ENCODE peak calls at places on chromosomes 2 and 18, in four cellular contexts. W, J, D and V are unnamed samples.
A peak's percentile ranks its signal among the peaks of the same experiment; 100 is the strongest.

GRCh38 chr2:138814123-138814883 is 34.1 kb upstream of the NXPH2 start:
- DNase-seq in W (peak; percentile 61), J (no peak), D (no peak), V (no peak)

GRCh38 chr18:31685097-31686082 is 1.0 kb upstream of the B4GALT6 start:
- DNase-seq in W (peak; percentile 37), J (peak; percentile 32), D (peak; percentile 66), V (peak; percentile 40)

GRCh38 chr2:240920783-240921231 is 14.7 kb downstream of the CROCC2 start:
- DNase-seq in W (no peak), J (no peak), D (no peak), V (no peak)

GRCh38 chr2:113886479-113887383 is 3.2 kb upstream of the ACTR3 start:
- DNase-seq in W (peak; percentile 87), J (peak; percentile 27), D (peak; percentile 53), V (peak; percentile 98)

GRCh38 chr2:177398290-177398683 is 5.7 kb downstream of the AGPS start:
- DNase-seq in W (no peak), J (no peak), D (no peak), V (no peak)

GRCh38 chr2:231687133-231687852 is 21.0 kb upstream of the PTMA start:
- DNase-seq in W (peak; percentile 96), J (peak; percentile 82), D (no peak), V (no peak)

GRCh38 chr18:13368080-13368813 is 149.7 kb downstream of the LDLRAD4 start:
- DNase-seq in W (no peak), J (no peak), D (no peak), V (no peak)

GRCh38 chr18:70377317-70377799 is 88.5 kb downstream of the SOCS6 start:
- DNase-seq in W (no peak), J (no peak), D (no peak), V (no peak)

GRCh38 chr2:172480301-172481218 is 53.2 kb downstream of the ITGA6 start:
- DNase-seq in W (no peak), J (no peak), D (no peak), V (no peak)

GRCh38 chr2:222903234-222904220 is 42.7 kb downstream of the ACSL3 start:
- DNase-seq in W (no peak), J (peak; percentile 31), D (peak; percentile 16), V (no peak)

GRCh38 chr2:95077521-95077807 is 44.1 kb downstream of the MRPS5 start:
- DNase-seq in W (no peak), J (no peak), D (no peak), V (no peak)

GRCh38 chr18:28204154-28204553 is 27.2 kb upstream of the CDH2 start:
- DNase-seq in W (no peak), J (no peak), D (no peak), V (no peak)

GRCh38 chr2:240585101-240585500 is 1.4 kb upstream of the CAPN10 start:
- DNase-seq in W (no peak), J (no peak), D (no peak), V (peak; percentile 51)

GRCh38 chr2:157523270-157524059 is 79.6 kb upstream of the CYTIP start:
- DNase-seq in W (no peak), J (no peak), D (no peak), V (no peak)

GRCh38 chr2:64296150-64296500 is 151.9 kb upstream of the PELI1 start:
- DNase-seq in W (no peak), J (no peak), D (no peak), V (no peak)

GRCh38 chr2:118386636-118387302 is 298.5 kb downstream of the INSIG2 start:
- DNase-seq in W (no peak), J (no peak), D (no peak), V (no peak)

GRCh38 chr2:118387509-118387908 is 299.2 kb downstream of the INSIG2 start:
- DNase-seq in W (no peak), J (no peak), D (no peak), V (no peak)

DNA sequence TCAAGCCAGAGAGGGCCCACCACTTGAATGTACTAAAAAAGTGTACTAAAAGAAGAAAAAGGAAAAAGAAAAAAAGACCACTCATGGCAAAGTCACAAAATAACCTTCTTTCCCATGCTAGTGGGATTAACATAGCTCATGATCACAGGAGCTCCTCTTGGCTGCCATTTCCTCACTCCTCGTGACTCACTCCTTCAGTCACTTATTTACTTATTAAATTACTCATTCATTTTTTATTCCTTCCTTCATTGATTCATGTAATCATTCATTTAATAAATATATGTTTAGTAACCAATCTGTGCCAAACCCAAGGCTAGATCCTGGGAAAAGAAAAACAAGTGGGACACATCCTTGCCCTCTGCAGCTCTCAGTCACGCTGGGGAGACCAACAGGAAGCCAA is 300.5 kb downstream of the INSIG2 start:
- DNase-seq in W (no peak), J (no peak), D (no peak), V (no peak)
- TF ChIP-seq SPI1 in W (no peak), J (no peak), D (no peak), V (no peak)

GRCh38 chr2:98350411-98350810 is 4.2 kb downstream of the CNGA3 start:
- DNase-seq in W (no peak), J (no peak), D (no peak), V (no peak)

GRCh38 chr2:98359986-98360385 is 13.7 kb downstream of the CNGA3 start:
- DNase-seq in W (no peak), J (no peak), D (no peak), V (no peak)

GRCh38 chr2:98356729-98357128 is 10.5 kb downstream of the CNGA3 start:
- DNase-seq in W (no peak), J (no peak), D (no peak), V (no peak)

GRCh38 chr2:98357856-98358255 is 11.6 kb downstream of the CNGA3 start:
- DNase-seq in W (no peak), J (no peak), D (no peak), V (no peak)

DNA sequence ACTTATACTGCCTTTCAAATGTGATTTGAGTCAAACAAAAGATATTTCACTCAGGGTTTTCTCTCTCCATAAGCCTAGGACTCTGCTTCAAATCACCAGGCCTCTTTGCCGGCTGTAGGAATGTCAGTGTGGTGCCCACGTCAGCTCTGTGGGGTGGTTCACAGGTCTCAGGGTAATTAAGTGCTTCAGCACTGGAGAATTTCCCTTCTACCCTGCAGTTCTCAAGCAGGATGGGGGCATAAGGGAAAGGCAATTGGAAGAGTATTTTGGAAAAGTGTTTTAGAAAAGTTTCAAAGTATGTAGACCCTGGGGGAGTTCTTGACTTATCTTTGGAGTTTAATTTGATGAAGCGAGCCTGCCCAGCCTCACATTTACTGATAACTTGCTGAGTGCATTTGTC is 9.6 kb downstream of the CNGA3 start:
- DNase-seq in W (no peak), J (no peak), D (no peak), V (no peak)
- TF ChIP-seq SPI1 in W (no peak), J (no peak), D (no peak), V (no peak)

GRCh38 chr18:46333371-46334199 is 229.4 kb downstream of the HAUS1 start:
- DNase-seq in W (peak; percentile 91), J (no peak), D (no peak), V (no peak)

GRCh38 chr18:46336278-46337205 is 232.4 kb downstream of the HAUS1 start:
- DNase-seq in W (no peak), J (no peak), D (no peak), V (no peak)

GRCh38 chr18:46334200-46334553 is 230.0 kb downstream of the HAUS1 start:
- DNase-seq in W (no peak), J (no peak), D (no peak), V (no peak)

GRCh38 chr18:46337206-46337710 is 233.1 kb downstream of the HAUS1 start:
- DNase-seq in W (no peak), J (no peak), D (no peak), V (no peak)

DNA sequence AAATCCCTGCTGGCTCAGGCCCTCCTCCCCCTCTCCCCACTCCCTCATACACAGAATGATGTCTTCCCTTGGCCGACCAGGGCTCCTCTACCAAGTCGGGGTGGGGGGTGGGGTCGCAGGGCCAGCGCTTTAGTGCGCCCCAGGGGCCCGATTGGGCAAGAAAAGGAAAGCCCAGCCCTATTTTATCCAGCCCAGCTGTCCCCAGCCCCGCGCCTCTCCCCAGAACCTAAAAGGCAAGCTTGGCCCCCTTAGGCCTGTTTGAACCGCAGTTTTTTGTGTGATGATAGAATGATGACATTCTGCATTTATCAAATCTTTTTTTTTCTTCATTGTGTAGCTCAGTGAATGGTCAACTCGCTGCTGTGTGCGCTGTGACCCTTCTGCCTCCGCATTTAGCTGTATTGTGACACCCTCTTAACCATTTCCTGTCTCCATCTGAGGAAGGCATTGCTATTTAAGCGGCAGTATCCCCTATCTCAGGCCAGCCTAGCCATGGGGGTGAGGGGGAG is 231.4 kb downstream of the HAUS1 start:
- DNase-seq in W (no peak), J (no peak), D (no peak), V (no peak)
- TF ChIP-seq SPI1 in W (peak; percentile 31), J (no peak), D (no peak), V (no peak)

DNA sequence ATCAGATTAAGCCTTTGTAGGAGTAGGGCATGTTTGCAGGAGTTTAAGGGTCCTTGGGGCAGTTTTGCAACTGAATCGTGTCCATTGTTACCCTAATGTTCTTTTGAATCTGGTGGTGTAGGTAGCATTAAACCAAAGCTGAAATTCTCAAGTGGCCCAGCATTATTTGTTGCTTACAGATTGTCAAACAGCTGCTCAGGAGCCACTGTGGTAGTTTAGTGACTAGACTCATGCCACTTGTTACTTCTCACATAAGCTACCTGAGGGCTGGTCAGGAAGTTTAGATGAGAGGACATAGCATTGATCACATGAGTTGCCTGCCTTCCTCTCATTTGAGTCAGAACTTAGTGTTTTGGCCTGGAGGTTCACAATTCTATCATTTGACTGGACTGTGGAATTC is 157.6 kb downstream of the HAUS1 start:
- DNase-seq in W (no peak), J (no peak), D (no peak), V (no peak)
- TF ChIP-seq SPI1 in W (no peak), J (no peak), D (no peak), V (no peak)

DNA sequence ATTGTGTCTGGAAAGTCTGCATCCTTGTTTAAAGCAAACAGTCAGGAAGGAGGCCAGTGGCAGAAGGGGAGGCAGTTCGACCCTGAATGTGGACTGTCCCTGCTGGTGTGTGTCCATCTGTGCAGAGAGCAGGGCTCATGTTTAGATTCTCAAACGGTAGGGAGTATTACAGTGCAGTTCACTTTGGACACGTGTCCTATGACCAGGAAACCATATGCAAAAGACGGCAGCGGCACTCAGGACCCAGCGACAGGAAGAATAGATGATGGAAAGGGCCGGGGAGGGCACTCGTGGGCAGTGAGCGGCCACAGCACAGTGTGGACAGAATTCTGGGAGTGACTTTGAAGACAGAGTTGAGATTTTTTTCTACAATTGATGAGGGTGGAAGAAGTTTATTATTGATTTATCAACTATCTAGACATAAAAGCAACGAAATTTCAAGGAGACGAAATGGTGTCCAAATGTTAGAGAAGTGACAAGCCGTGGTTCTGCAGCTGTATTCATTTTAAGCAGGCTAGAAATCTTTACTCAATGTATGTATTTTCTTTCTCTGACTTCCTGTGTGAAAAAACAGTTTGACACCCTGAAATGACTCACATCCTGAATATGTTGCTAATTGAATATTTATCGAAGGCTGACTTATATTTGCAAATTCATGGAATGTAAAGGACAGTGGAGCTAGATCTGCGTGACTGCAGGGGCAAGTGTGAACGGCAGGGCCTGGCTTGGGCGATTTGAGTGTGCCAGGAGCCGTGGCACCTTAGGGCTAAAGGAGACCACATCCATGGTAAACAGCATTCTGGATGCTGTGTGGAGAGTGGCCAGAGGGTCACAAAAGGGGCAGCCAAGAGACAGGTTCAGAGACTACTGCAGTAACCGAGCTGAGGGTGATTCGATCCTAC is 214.2 kb downstream of the PTGR3 start:
- DNase-seq in W (no peak), J (no peak), D (no peak), V (peak; percentile 35)
- TF ChIP-seq SPI1 in W (no peak), J (no peak), D (peak; percentile 26), V (peak; percentile 17)